ENCODE peak calls at places on chromosomes 2 and 18, in eight cellular contexts. One of them, this sample, is unnamed. For H3K4me1, the result is how much of the 10 kb centered on the place peaks cover.

GRCh38 chr2:230794472-230794871 is 70.3 kb upstream of the ITM2C start:
- DNase-seq in SK-N-SH: no peak
- DNase-seq in endothelial cell of umbilical vein: no peak
- DNase-seq in SJSA1: peak
- DNase-seq in mammary epithelial cell: peak
- DNase-seq in right cardiac atrium: no peak
- DNase-seq in cardiac muscle cell: peak
- DNase-seq in uterus: no peak
- DNase-seq in this sample: no peak

GRCh38 chr18:48408727-48409590 is at the start of gene ZBTB7C:
- DNase-seq in SK-N-SH: peak
- DNase-seq in endothelial cell of umbilical vein: peak
- DNase-seq in SJSA1: no peak
- DNase-seq in mammary epithelial cell: peak
- DNase-seq in right cardiac atrium: peak
- DNase-seq in cardiac muscle cell: peak
- DNase-seq in uterus: no peak
- DNase-seq in this sample: peak

GRCh38 chr2:26769501-26769850 is 5.4 kb downstream of the SLC35F6 start:
- DNase-seq in SK-N-SH: no peak
- DNase-seq in endothelial cell of umbilical vein: no peak
- DNase-seq in SJSA1: no peak
- DNase-seq in mammary epithelial cell: no peak
- DNase-seq in right cardiac atrium: no peak
- DNase-seq in cardiac muscle cell: no peak
- DNase-seq in uterus: no peak
- DNase-seq in this sample: no peak

GRCh38 chr2:180690611-180691010 is 289.8 kb upstream of the UBE2E3 start:
- DNase-seq in SK-N-SH: no peak
- DNase-seq in endothelial cell of umbilical vein: no peak
- DNase-seq in SJSA1: no peak
- DNase-seq in mammary epithelial cell: peak
- DNase-seq in right cardiac atrium: no peak
- DNase-seq in cardiac muscle cell: no peak
- DNase-seq in uterus: no peak
- DNase-seq in this sample: no peak

GRCh38 chr18:42801706-42802105 is 313.8 kb downstream of the RIT2 start:
- DNase-seq in SK-N-SH: no peak
- DNase-seq in endothelial cell of umbilical vein: no peak
- DNase-seq in SJSA1: no peak
- DNase-seq in mammary epithelial cell: no peak
- DNase-seq in right cardiac atrium: no peak
- DNase-seq in cardiac muscle cell: peak
- DNase-seq in uterus: no peak
- DNase-seq in this sample: no peak

GRCh38 chr2:61538920-61539559 is 884 bp upstream of the XPO1 start:
- DNase-seq in SK-N-SH: peak
- DNase-seq in endothelial cell of umbilical vein: peak
- DNase-seq in SJSA1: no peak
- DNase-seq in mammary epithelial cell: peak
- DNase-seq in right cardiac atrium: no peak
- DNase-seq in cardiac muscle cell: peak
- DNase-seq in uterus: peak
- DNase-seq in this sample: peak

GRCh38 chr2:25482341-25482740 is 140.6 kb upstream of the DNMT3A start:
- DNase-seq in SK-N-SH: no peak
- DNase-seq in endothelial cell of umbilical vein: no peak
- DNase-seq in SJSA1: no peak
- DNase-seq in mammary epithelial cell: no peak
- DNase-seq in right cardiac atrium: no peak
- DNase-seq in cardiac muscle cell: no peak
- DNase-seq in uterus: no peak
- DNase-seq in this sample: no peak

GRCh38 chr2:190499976-190500588 is 34.4 kb downstream of the NEMP2 start:
- DNase-seq in SK-N-SH: no peak
- DNase-seq in endothelial cell of umbilical vein: no peak
- DNase-seq in SJSA1: no peak
- DNase-seq in mammary epithelial cell: no peak
- DNase-seq in right cardiac atrium: no peak
- DNase-seq in cardiac muscle cell: no peak
- DNase-seq in uterus: no peak
- DNase-seq in this sample: no peak

GRCh38 chr2:121187351-121187921 is 97.6 kb downstream of the TFCP2L1 start:
- DNase-seq in SK-N-SH: no peak
- DNase-seq in endothelial cell of umbilical vein: no peak
- DNase-seq in SJSA1: no peak
- DNase-seq in mammary epithelial cell: no peak
- DNase-seq in right cardiac atrium: no peak
- DNase-seq in cardiac muscle cell: no peak
- DNase-seq in uterus: no peak
- DNase-seq in this sample: no peak

GRCh38 chr18:33761363-33761762 is 183.3 kb downstream of the ASXL3 start:
- DNase-seq in SK-N-SH: peak
- DNase-seq in endothelial cell of umbilical vein: peak
- DNase-seq in SJSA1: no peak
- DNase-seq in mammary epithelial cell: peak
- DNase-seq in right cardiac atrium: peak
- DNase-seq in cardiac muscle cell: peak
- DNase-seq in uterus: no peak
- DNase-seq in this sample: no peak

GRCh38 chr2:49836017-49836416 is 681.7 kb upstream of the FSHR start:
- DNase-seq in SK-N-SH: no peak
- DNase-seq in endothelial cell of umbilical vein: no peak
- DNase-seq in SJSA1: no peak
- DNase-seq in mammary epithelial cell: no peak
- DNase-seq in right cardiac atrium: no peak
- DNase-seq in cardiac muscle cell: no peak
- DNase-seq in uterus: no peak
- DNase-seq in this sample: no peak

GRCh38 chr2:166984797-166985196 is 96.5 kb downstream of the XIRP2 start:
- DNase-seq in SK-N-SH: no peak
- DNase-seq in endothelial cell of umbilical vein: no peak
- DNase-seq in SJSA1: no peak
- DNase-seq in mammary epithelial cell: no peak
- DNase-seq in right cardiac atrium: no peak
- DNase-seq in cardiac muscle cell: no peak
- DNase-seq in uterus: no peak
- DNase-seq in this sample: no peak

GRCh38 chr2:215828528-215829184 is 184.7 kb downstream of the MREG start:
- DNase-seq in SK-N-SH: peak
- DNase-seq in endothelial cell of umbilical vein: peak
- DNase-seq in SJSA1: peak
- DNase-seq in mammary epithelial cell: peak
- DNase-seq in right cardiac atrium: peak
- DNase-seq in cardiac muscle cell: peak
- DNase-seq in uterus: peak
- DNase-seq in this sample: peak

DNA sequence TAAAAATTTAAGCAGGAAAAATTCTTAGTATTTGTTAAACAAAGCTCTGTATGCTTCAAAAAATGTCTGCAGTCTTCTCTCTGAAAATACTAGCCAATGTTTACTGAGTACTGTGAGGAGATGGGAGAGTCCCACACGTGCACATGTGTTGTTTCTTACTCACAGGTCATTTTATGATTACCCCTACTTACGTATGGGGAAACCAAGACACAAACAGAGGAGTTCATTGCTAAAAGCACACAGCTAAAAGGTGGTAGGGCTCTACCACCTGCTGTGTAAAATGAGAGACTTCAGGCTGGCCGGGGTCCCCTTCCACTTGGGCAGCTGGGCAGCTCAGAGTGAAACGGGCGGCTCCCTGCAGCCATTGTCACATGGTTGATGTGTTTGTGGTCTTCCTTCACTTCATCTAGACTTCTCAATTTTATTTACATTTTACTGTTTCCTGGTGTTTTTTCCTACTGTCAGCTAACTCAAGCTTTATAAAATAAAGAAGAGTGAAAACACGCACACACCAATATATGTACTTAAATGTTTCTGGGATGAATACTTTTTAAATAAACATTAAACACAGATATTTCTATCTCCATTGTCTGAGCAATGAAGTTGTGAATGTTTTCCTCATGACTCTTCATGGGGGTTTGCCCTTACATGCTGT is 71.2 kb downstream of the MBP start:
- DNase-seq in SK-N-SH: no peak
- DNase-seq in endothelial cell of umbilical vein: no peak
- DNase-seq in SJSA1: no peak
- DNase-seq in mammary epithelial cell: no peak
- DNase-seq in right cardiac atrium: no peak
- DNase-seq in cardiac muscle cell: no peak
- DNase-seq in uterus: no peak
- DNase-seq in this sample: no peak
- H3K4me1 ChIP-seq in SK-N-SH: under half
- H3K4me1 ChIP-seq in endothelial cell of umbilical vein: under half
- H3K4me1 ChIP-seq in SJSA1: half or more
- H3K4me1 ChIP-seq in mammary epithelial cell: under half
- H3K4me1 ChIP-seq in right cardiac atrium: under half
- H3K4me1 ChIP-seq in cardiac muscle cell: under half
- H3K4me1 ChIP-seq in uterus: under half
- H3K4me1 ChIP-seq in this sample: under half

GRCh38 chr2:42793314-42794270 is 1.2 kb upstream of the HAAO start:
- DNase-seq in SK-N-SH: peak
- DNase-seq in endothelial cell of umbilical vein: no peak
- DNase-seq in SJSA1: no peak
- DNase-seq in mammary epithelial cell: no peak
- DNase-seq in right cardiac atrium: no peak
- DNase-seq in cardiac muscle cell: peak
- DNase-seq in uterus: no peak
- DNase-seq in this sample: no peak

GRCh38 chr2:42792087-42792582 is 248 bp downstream of the HAAO start:
- DNase-seq in SK-N-SH: peak
- DNase-seq in endothelial cell of umbilical vein: no peak
- DNase-seq in SJSA1: no peak
- DNase-seq in mammary epithelial cell: no peak
- DNase-seq in right cardiac atrium: no peak
- DNase-seq in cardiac muscle cell: no peak
- DNase-seq in uterus: no peak
- DNase-seq in this sample: peak

GRCh38 chr2:42791606-42792005 is 777 bp downstream of the HAAO start:
- DNase-seq in SK-N-SH: no peak
- DNase-seq in endothelial cell of umbilical vein: no peak
- DNase-seq in SJSA1: no peak
- DNase-seq in mammary epithelial cell: no peak
- DNase-seq in right cardiac atrium: no peak
- DNase-seq in cardiac muscle cell: no peak
- DNase-seq in uterus: no peak
- DNase-seq in this sample: no peak

GRCh38 chr2:42794271-42795046 is 2.1 kb upstream of the HAAO start:
- DNase-seq in SK-N-SH: peak
- DNase-seq in endothelial cell of umbilical vein: no peak
- DNase-seq in SJSA1: no peak
- DNase-seq in mammary epithelial cell: no peak
- DNase-seq in right cardiac atrium: peak
- DNase-seq in cardiac muscle cell: peak
- DNase-seq in uterus: no peak
- DNase-seq in this sample: no peak

DNA sequence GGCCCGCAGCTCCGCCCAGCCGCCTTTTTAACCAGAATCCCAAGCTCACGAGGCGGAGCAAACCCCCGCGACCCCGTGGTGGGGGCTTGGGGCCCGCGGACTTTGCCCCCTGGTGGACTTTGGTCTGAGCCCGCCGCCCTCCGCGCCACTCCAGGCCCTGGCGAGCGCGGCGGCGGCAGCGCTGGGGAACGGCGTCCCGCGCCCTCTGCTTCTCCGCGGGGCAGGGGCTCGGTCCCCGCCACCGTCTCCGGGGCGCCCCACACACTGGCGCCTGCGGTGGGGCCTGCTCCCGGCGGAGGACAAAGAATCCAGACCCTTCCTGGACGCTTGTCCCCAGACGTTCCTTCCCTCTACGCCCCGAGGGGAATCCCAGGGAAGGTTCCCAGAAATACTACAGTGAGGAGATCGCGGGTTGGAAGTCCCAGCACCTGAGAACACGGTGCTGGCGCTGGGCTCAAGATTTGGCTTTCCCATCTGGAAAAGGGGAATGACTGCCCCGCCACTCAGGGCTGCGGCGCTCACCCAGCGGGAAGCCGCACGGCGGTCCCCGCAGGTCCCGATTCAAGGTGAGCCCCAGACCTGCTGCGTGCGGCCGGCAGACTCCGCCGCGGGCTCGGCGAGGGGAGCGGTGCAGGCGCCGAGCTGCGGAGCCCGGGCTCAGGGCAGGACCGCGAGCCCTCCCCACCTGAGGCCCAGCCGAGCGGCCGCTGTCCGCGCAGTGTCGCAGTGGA is at the start of gene HAAO:
- DNase-seq in SK-N-SH: peak
- DNase-seq in endothelial cell of umbilical vein: peak
- DNase-seq in SJSA1: no peak
- DNase-seq in mammary epithelial cell: no peak
- DNase-seq in right cardiac atrium: peak
- DNase-seq in cardiac muscle cell: peak
- DNase-seq in uterus: peak
- DNase-seq in this sample: no peak
- H3K4me1 ChIP-seq in SK-N-SH: under half
- H3K4me1 ChIP-seq in endothelial cell of umbilical vein: under half
- H3K4me1 ChIP-seq in SJSA1: under half
- H3K4me1 ChIP-seq in mammary epithelial cell: under half
- H3K4me1 ChIP-seq in right cardiac atrium: under half
- H3K4me1 ChIP-seq in cardiac muscle cell: under half
- H3K4me1 ChIP-seq in uterus: under half
- H3K4me1 ChIP-seq in this sample: under half

GRCh38 chr18:74498712-74499629 is 2.8 kb downstream of the CNDP2 start:
- DNase-seq in SK-N-SH: no peak
- DNase-seq in endothelial cell of umbilical vein: no peak
- DNase-seq in SJSA1: no peak
- DNase-seq in mammary epithelial cell: no peak
- DNase-seq in right cardiac atrium: no peak
- DNase-seq in cardiac muscle cell: no peak
- DNase-seq in uterus: no peak
- DNase-seq in this sample: peak
- H3K4me1 ChIP-seq in SK-N-SH: under half
- H3K4me1 ChIP-seq in endothelial cell of umbilical vein: under half
- H3K4me1 ChIP-seq in SJSA1: under half
- H3K4me1 ChIP-seq in mammary epithelial cell: under half
- H3K4me1 ChIP-seq in right cardiac atrium: under half
- H3K4me1 ChIP-seq in cardiac muscle cell: under half
- H3K4me1 ChIP-seq in uterus: under half
- H3K4me1 ChIP-seq in this sample: under half

DNA sequence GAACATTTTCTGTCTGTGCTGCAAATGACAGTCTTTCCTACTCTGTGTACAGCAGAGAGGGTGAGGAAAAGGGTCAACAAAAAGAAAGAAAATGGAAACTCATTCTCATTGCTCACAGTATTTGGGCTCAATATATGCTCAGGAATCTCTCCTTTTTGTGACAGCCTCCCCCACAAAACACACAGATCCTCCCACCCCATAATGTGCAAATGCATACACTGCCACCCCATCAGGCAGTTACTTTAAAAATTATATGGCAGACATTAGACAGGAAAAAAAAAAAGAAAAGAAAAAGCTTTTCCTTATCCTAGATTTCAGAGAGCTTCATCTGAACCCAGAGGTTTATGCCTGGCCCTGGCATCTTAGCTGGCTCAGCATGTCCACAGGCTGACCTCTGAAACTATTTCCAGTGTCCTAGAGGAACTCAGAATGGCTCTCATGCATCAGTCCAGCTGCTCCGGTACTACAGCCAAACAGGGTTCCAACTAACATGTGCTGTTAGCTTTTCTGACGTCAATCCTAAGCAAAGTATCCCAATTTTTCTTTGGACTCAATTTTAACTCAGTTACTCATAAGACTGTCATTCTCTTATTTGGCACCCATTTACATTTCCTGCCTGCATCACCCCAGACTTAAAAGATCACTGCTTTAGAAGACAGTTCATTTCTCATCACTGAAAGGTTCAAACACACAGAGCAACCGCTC is 105.9 kb downstream of the RBMS1 start:
- DNase-seq in SK-N-SH: no peak
- DNase-seq in endothelial cell of umbilical vein: peak
- DNase-seq in SJSA1: peak
- DNase-seq in mammary epithelial cell: peak
- DNase-seq in right cardiac atrium: peak
- DNase-seq in cardiac muscle cell: peak
- DNase-seq in uterus: peak
- DNase-seq in this sample: peak
- H3K4me1 ChIP-seq in SK-N-SH: under half
- H3K4me1 ChIP-seq in endothelial cell of umbilical vein: under half
- H3K4me1 ChIP-seq in SJSA1: half or more
- H3K4me1 ChIP-seq in mammary epithelial cell: half or more
- H3K4me1 ChIP-seq in right cardiac atrium: under half
- H3K4me1 ChIP-seq in cardiac muscle cell: under half
- H3K4me1 ChIP-seq in uterus: under half
- H3K4me1 ChIP-seq in this sample: under half

This sample was measured in adrenal gland.